ENCODE peak calls at places on chromosome X, in four cellular contexts. K, F, D and I are unnamed samples.

GRCh38 chrX:56281789-56282188 is 49.6 kb downstream of the KLF8 start:
- DNase-seq in D (peak), K (no peak), F (peak), I (no peak)

GRCh38 chrX:95629737-95630136 is 1054.9 kb upstream of the DIAPH2 start:
- DNase-seq in F (no peak), D (no peak), K (no peak), I (no peak)

GRCh38 chrX:136147966-136148365 is 633 bp downstream of the FHL1 start:
- DNase-seq in F (no peak), K (peak), D (no peak), I (no peak)

GRCh38 chrX:108036298-108036973 is 8.4 kb upstream of the VSIG1 start:
- DNase-seq in D (no peak), K (no peak), F (peak), I (no peak)

GRCh38 chrX:116173006-116173405 is 2.5 kb downstream of the AGTR2 start:
- DNase-seq in K (no peak), F (no peak), D (no peak), I (no peak)

GRCh38 chrX:149567621-149568417 is 18.1 kb upstream of the HSFX3 start:
- DNase-seq in K (no peak), F (no peak), D (no peak), I (no peak)

GRCh38 chrX:25068340-25068739 is 52.6 kb upstream of the ARX start:
- DNase-seq in D (no peak), K (no peak), F (no peak), I (no peak)

GRCh38 chrX:74434336-74434735 is 13.0 kb downstream of the SLC16A2 start:
- DNase-seq in D (no peak), K (no peak), F (no peak), I (no peak)

GRCh38 chrX:13346646-13347045 is 26.8 kb upstream of the ATXN3L start:
- DNase-seq in F (no peak), D (no peak), K (no peak), I (no peak)

GRCh38 chrX:34917146-34917545 is 25.4 kb upstream of the FAM47B start:
- DNase-seq in F (no peak), D (no peak), K (no peak), I (no peak)

GRCh38 chrX:2908125-2908685 is 20.9 kb downstream of the ARSD start:
- DNase-seq in K (no peak), D (no peak), F (no peak), I (no peak)

GRCh38 chrX:115939070-115939469 is 231.5 kb upstream of the AGTR2 start:
- DNase-seq in K (no peak), F (no peak), D (no peak), I (no peak)

GRCh38 chrX:4240541-4241194 is 527.2 kb upstream of the PRKX start:
- DNase-seq in D (no peak), F (peak), K (no peak), I (no peak)

GRCh38 chrX:140229187-140229586 is 263.9 kb upstream of the CXorf66 start:
- DNase-seq in F (no peak), K (no peak), D (no peak), I (peak)

GRCh38 chrX:69988955-69989394 is 60.8 kb downstream of the AWAT2 start:
- DNase-seq in F (no peak), D (no peak), K (no peak), I (no peak)

GRCh38 chrX:18652636-18653035 is 19.3 kb downstream of the RS1 start:
- DNase-seq in F (no peak), D (peak), K (no peak), I (no peak)

GRCh38 chrX:102892103-102892502 is 45.0 kb upstream of the RAB40AL start:
- DNase-seq in F (no peak), K (no peak), D (no peak), I (no peak)
- TF ChIP-seq YY1 in F (no peak), K (no peak), D (no peak), I (no peak)

GRCh38 chrX:54178100-54178940 is 4.7 kb downstream of the FAM120C start:
- DNase-seq in D (no peak), K (no peak), F (peak), I (no peak)
- H3K9ac ChIP-seq in D (peak), K (no peak), F (no peak), I (no peak)

GRCh38 chrX:71815906-71816156 is 52.7 kb downstream of the CXorf49B start:
- DNase-seq in F (no peak), D (no peak), K (no peak), I (no peak)

GRCh38 chrX:71815121-71815905 is 52.2 kb downstream of the CXorf49B start:
- DNase-seq in F (no peak), K (no peak), D (no peak), I (no peak)

GRCh38 chrX:71809886-71810285 is 46.7 kb downstream of the CXorf49B start:
- DNase-seq in D (no peak), F (no peak), K (no peak), I (no peak)

DNA sequence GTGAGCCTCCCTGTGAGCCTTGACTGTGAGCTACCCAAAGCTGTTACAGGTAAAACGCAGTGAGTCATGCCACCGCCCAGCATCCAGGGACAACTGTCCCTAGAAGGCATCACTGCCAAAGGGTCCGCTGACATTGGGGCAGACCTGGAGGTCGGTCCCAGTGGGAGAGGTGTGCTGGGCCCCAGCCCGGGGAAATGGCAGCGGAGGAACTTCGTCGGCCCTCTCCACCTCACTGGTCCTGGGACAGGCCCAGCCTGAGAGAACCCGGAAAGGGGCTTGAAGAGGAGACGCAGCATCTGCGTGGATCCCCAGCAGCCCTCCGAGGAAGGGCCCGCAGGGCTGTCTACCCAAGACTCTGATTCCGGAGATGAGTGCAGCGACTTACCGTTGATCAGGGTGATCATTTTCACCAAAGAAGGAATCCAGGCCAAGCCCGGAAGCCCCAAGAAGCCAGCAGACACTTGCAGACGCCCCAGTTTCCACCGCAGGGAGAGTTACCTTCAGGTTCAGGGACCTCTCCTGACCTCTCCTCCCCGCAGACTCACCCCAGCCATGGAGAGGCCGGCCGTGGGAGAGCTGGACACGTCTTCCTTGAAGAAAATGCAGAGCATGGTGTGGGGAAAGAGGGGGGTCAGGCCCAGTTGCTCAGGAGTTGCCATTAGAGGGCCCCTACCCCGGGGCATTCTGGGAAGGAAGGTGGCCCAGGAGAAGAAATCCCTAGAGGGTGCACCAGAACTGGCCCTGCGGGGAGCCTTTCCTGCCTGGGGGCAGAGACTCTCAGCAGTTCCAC is 51.2 kb downstream of the CXorf49B start:
- DNase-seq in D (no peak), K (no peak), F (no peak), I (no peak)
- TF ChIP-seq YY1 in D (no peak), K (no peak), F (no peak), I (no peak)

DNA sequence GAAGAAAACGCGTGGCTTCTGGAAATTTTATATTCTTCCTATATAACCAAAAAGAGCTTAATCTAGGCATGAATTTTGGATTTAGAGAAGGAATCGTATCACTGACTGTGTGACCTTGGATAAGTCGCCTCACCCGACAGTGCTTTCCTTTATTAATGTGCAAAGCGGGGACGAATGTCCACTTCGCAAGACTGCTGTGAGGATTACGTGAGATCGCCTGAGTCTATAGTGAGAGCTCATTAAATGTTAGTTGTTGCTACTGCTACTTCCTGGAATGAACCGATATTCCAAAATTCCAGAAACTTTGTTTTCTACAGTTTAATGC is 448 bp upstream of the TBC1D8B start:
- DNase-seq in F (peak), D (no peak), K (no peak), I (no peak)
- H3K9ac ChIP-seq in F (peak), D (no peak), K (no peak), I (peak)